ENCODE peak calls at places on chromosomes 5 and 9, in five cellular contexts. One of them, this sample, is unnamed.

GRCh38 chr5:93427316-93427715 is 153.7 kb downstream of the NR2F1-AS1 start:
- DNase-seq in Right ventricle myocardium superior: no peak
- DNase-seq in neuronal stem cell: no peak
- DNase-seq in ACHN: no peak
- DNase-seq in GM23338: no peak
- DNase-seq in this sample: no peak

GRCh38 chr5:170132642-170133448 is 27.1 kb downstream of the FOXI1 start:
- DNase-seq in Right ventricle myocardium superior: no peak
- DNase-seq in neuronal stem cell: peak; percentile 17
- DNase-seq in ACHN: peak; percentile 33
- DNase-seq in GM23338: no peak
- DNase-seq in this sample: no peak

GRCh38 chr9:133202688-133203453 is 6.2 kb downstream of the OBP2B start:
- DNase-seq in Right ventricle myocardium superior: no peak
- DNase-seq in neuronal stem cell: no peak
- DNase-seq in ACHN: no peak
- DNase-seq in GM23338: no peak
- DNase-seq in this sample: no peak

GRCh38 chr5:176542596-176543427 is 5.6 kb upstream of the RNF44 start:
- DNase-seq in Right ventricle myocardium superior: no peak
- DNase-seq in neuronal stem cell: peak; percentile 55
- DNase-seq in ACHN: peak; percentile 43
- DNase-seq in GM23338: peak; percentile 75
- DNase-seq in this sample: no peak

GRCh38 chr5:13992795-13993194 is 48.3 kb upstream of the DNAH5 start:
- DNase-seq in Right ventricle myocardium superior: no peak
- DNase-seq in neuronal stem cell: no peak
- DNase-seq in ACHN: no peak
- DNase-seq in GM23338: no peak
- DNase-seq in this sample: no peak

GRCh38 chr5:32449216-32449721 is 4.7 kb upstream of the ZFR start:
- DNase-seq in Right ventricle myocardium superior: no peak
- DNase-seq in neuronal stem cell: no peak
- DNase-seq in ACHN: no peak
- DNase-seq in GM23338: no peak
- DNase-seq in this sample: no peak

GRCh38 chr9:87950765-87951488 is 23.4 kb downstream of the CDK20 start:
- DNase-seq in Right ventricle myocardium superior: no peak
- DNase-seq in neuronal stem cell: peak; percentile 24
- DNase-seq in ACHN: peak; percentile 43
- DNase-seq in GM23338: peak; percentile 62
- DNase-seq in this sample: no peak

GRCh38 chr9:122347348-122348287 is 23.2 kb upstream of the PTGS1 start:
- DNase-seq in Right ventricle myocardium superior: no peak
- DNase-seq in neuronal stem cell: no peak
- DNase-seq in ACHN: peak; percentile 36
- DNase-seq in GM23338: peak; percentile 66
- DNase-seq in this sample: peak; percentile 35

GRCh38 chr5:6496207-6496584 is 47.5 kb downstream of the UBE2QL1 start:
- DNase-seq in Right ventricle myocardium superior: no peak
- DNase-seq in neuronal stem cell: no peak
- DNase-seq in ACHN: no peak
- DNase-seq in GM23338: no peak
- DNase-seq in this sample: peak; percentile 10

GRCh38 chr5:148060881-148061280 is 2.9 kb upstream of the SPINK5 start:
- DNase-seq in Right ventricle myocardium superior: no peak
- DNase-seq in neuronal stem cell: no peak
- DNase-seq in ACHN: no peak
- DNase-seq in GM23338: no peak
- DNase-seq in this sample: no peak

GRCh38 chr5:10467281-10468198 is 25.9 kb downstream of the ROPN1L start:
- DNase-seq in Right ventricle myocardium superior: no peak
- DNase-seq in neuronal stem cell: no peak
- DNase-seq in ACHN: peak; percentile 42
- DNase-seq in GM23338: peak; percentile 30
- DNase-seq in this sample: no peak

GRCh38 chr9:6428940-6429889 is 16.2 kb downstream of the UHRF2 start:
- DNase-seq in Right ventricle myocardium superior: no peak
- DNase-seq in neuronal stem cell: no peak
- DNase-seq in ACHN: no peak
- DNase-seq in GM23338: no peak
- DNase-seq in this sample: peak; percentile 18

GRCh38 chr9:110835404-110835803 is 166.8 kb downstream of the MUSK start:
- DNase-seq in Right ventricle myocardium superior: no peak
- DNase-seq in neuronal stem cell: no peak
- DNase-seq in ACHN: peak; percentile 94
- DNase-seq in GM23338: peak; percentile 25
- DNase-seq in this sample: no peak

GRCh38 chr9:84371737-84372136 is 31.2 kb upstream of the SLC28A3 start:
- DNase-seq in Right ventricle myocardium superior: no peak
- DNase-seq in neuronal stem cell: no peak
- DNase-seq in ACHN: no peak
- DNase-seq in GM23338: no peak
- DNase-seq in this sample: no peak

GRCh38 chr5:9197881-9198260 is 348.0 kb downstream of the SEMA5A start:
- DNase-seq in Right ventricle myocardium superior: no peak
- DNase-seq in neuronal stem cell: no peak
- DNase-seq in ACHN: no peak
- DNase-seq in GM23338: no peak
- DNase-seq in this sample: no peak

GRCh38 chr5:175383350-175383749 is 60.6 kb downstream of the DRD1 start:
- DNase-seq in Right ventricle myocardium superior: no peak
- DNase-seq in neuronal stem cell: no peak
- DNase-seq in ACHN: no peak
- DNase-seq in GM23338: peak; percentile 27
- DNase-seq in this sample: no peak

GRCh38 chr9:104276709-104277245 is 182.7 kb downstream of the SMC2 start:
- DNase-seq in Right ventricle myocardium superior: no peak
- DNase-seq in neuronal stem cell: no peak
- DNase-seq in ACHN: no peak
- DNase-seq in GM23338: no peak
- DNase-seq in this sample: no peak

GRCh38 chr5:6082685-6083084 is 295.7 kb downstream of the MED10 start:
- DNase-seq in Right ventricle myocardium superior: no peak
- DNase-seq in neuronal stem cell: no peak
- DNase-seq in ACHN: no peak
- DNase-seq in GM23338: no peak
- DNase-seq in this sample: no peak

GRCh38 chr9:119343161-119343720 is 26.0 kb downstream of the BRINP1 start:
- DNase-seq in Right ventricle myocardium superior: no peak
- DNase-seq in neuronal stem cell: no peak
- DNase-seq in ACHN: no peak
- DNase-seq in GM23338: no peak
- DNase-seq in this sample: no peak

GRCh38 chr5:5341531-5342292 is 80.8 kb upstream of the ICE1 start:
- DNase-seq in Right ventricle myocardium superior: no peak
- DNase-seq in neuronal stem cell: no peak
- DNase-seq in ACHN: no peak
- DNase-seq in GM23338: no peak
- DNase-seq in this sample: no peak

GRCh38 chr9:115121140-115121710 is 3.3 kb upstream of the TNC start:
- DNase-seq in Right ventricle myocardium superior: no peak
- DNase-seq in neuronal stem cell: no peak
- DNase-seq in ACHN: peak; percentile 44
- DNase-seq in GM23338: no peak
- DNase-seq in this sample: no peak

GRCh38 chr5:42360061-42360460 is 63.2 kb upstream of the GHR start:
- DNase-seq in Right ventricle myocardium superior: no peak
- DNase-seq in neuronal stem cell: no peak
- DNase-seq in ACHN: no peak
- DNase-seq in GM23338: no peak
- DNase-seq in this sample: no peak

This sample was measured in activated CD8-positive, alpha-beta T cell treated with anti-CD3 and anti-CD28 coated beads for 36 hours.